ENCODE peak calls at places on chromosomes 12 and 14, in seven cellular contexts. L is psoas muscle, F is astrocyte, I is OCI-LY7, B is GM23338, W is suprapubic skin, S is heart right ventricle. G is an unnamed sample. For H3K36me3, the result is how much of the 10 kb centered on the place peaks cover.

GRCh38 chr14:66381765-66382164 is 104.4 kb upstream of the CCDC196 start:
- DNase-seq in L (no peak), F (no peak), I (no peak), B (no peak), W (no peak), S (no peak), G (no peak)

GRCh38 chr12:11693626-11694025 is 44.2 kb downstream of the ETV6 start:
- DNase-seq in L (no peak), F (no peak), I (no peak), B (no peak), W (no peak), S (no peak), G (no peak)

GRCh38 chr14:95891742-95892141 is 15.1 kb downstream of the TUNAR start:
- DNase-seq in L (no peak), F (peak), I (no peak), B (no peak), W (no peak), S (no peak), G (no peak)

GRCh38 chr14:20278414-20278813 is 27.3 kb downstream of the TTC5 start:
- DNase-seq in L (no peak), F (no peak), I (no peak), B (no peak), W (no peak), S (no peak), G (no peak)

GRCh38 chr14:100298551-100299237 is 7.5 kb downstream of the SLC25A29 start:
- DNase-seq in L (peak), F (no peak), I (peak), B (no peak), W (peak), S (no peak), G (no peak)

GRCh38 chr14:50860478-50861086 is 11.3 kb upstream of the ABHD12B start:
- DNase-seq in L (peak), F (peak), I (peak), B (peak), W (peak), S (peak), G (peak)

GRCh38 chr12:18690653-18691052 is 47.2 kb downstream of the PLCZ1 start:
- DNase-seq in L (no peak), F (peak), I (no peak), B (no peak), W (no peak), S (no peak), G (no peak)

GRCh38 chr14:105317546-105317945 is 3.0 kb downstream of the PACS2 start:
- DNase-seq in L (peak), F (peak), I (no peak), B (no peak), W (no peak), S (no peak), G (no peak)

GRCh38 chr12:53499261-53500118 is at the start of gene MAP3K12:
- DNase-seq in L (peak), F (peak), I (peak), B (peak), W (peak), S (peak), G (peak)

GRCh38 chr12:110279561-110279960 is 1.5 kb upstream of the ATP2A2 start:
- DNase-seq in L (no peak), F (no peak), I (no peak), B (peak), W (no peak), S (no peak), G (no peak)

GRCh38 chr12:92136883-92137582 is 8.6 kb downstream of the BTG1 start:
- DNase-seq in L (no peak), F (peak), I (peak), B (peak), W (no peak), S (no peak), G (no peak)

GRCh38 chr12:117119592-117120198 is 20.5 kb upstream of the TESC start:
- DNase-seq in L (peak), F (no peak), I (peak), B (peak), W (no peak), S (no peak), G (no peak)

GRCh38 chr12:95804296-95804695 is 13.7 kb upstream of the NTN4 start:
- DNase-seq in L (no peak), F (no peak), I (no peak), B (no peak), W (no peak), S (no peak), G (no peak)

GRCh38 chr12:56461235-56462159 is 6.9 kb upstream of the SPRYD4 start:
- DNase-seq in L (no peak), F (peak), I (no peak), B (no peak), W (no peak), S (no peak), G (no peak)

GRCh38 chr12:50453872-50454271 is 50.9 kb upstream of the DIP2B start:
- DNase-seq in L (no peak), F (peak), I (no peak), B (no peak), W (no peak), S (no peak), G (no peak)

GRCh38 chr14:61653507-61653906 is 41.8 kb upstream of the HIF1A start:
- DNase-seq in L (no peak), F (peak), I (no peak), B (no peak), W (no peak), S (peak), G (no peak)

GRCh38 chr12:113134521-113134951 is 1.0 kb downstream of the RASAL1 start:
- DNase-seq in L (no peak), F (no peak), I (peak), B (no peak), W (no peak), S (no peak), G (no peak)

GRCh38 chr14:78399316-78399889 is 229.2 kb downstream of the NRXN3 start:
- DNase-seq in L (no peak), F (no peak), I (peak), B (peak), W (no peak), S (peak), G (no peak)

GRCh38 chr14:60965402-60965801 is 15.5 kb downstream of the TRMT5 start:
- DNase-seq in L (no peak), F (peak), I (no peak), B (no peak), W (no peak), S (no peak), G (no peak)

GRCh38 chr12:68157295-68157871 is 2.2 kb downstream of the IFNG start:
- DNase-seq in L (no peak), F (no peak), I (no peak), B (no peak), W (no peak), S (no peak), G (no peak)

GRCh38 chr12:98532687-98533304 is 17.4 kb downstream of the TMPO start:
- DNase-seq in L (no peak), F (no peak), I (peak), B (peak), W (no peak), S (no peak), G (no peak)

GRCh38 chr14:92352158-92352985 is 29.4 kb downstream of the SLC24A4 start:
- DNase-seq in L (no peak), F (no peak), I (peak), B (peak), W (no peak), S (no peak), G (no peak)

GRCh38 chr12:121248611-121249010 is 38.7 kb downstream of the P2RX4 start:
- DNase-seq in L (no peak), F (no peak), I (no peak), B (no peak), W (no peak), S (no peak), G (peak)

GRCh38 chr14:65170768-65171251 is 68.5 kb upstream of the MAX start:
- DNase-seq in L (no peak), F (peak), I (peak), B (peak), W (no peak), S (peak), G (peak)

GRCh38 chr12:120939523-120939922 is 35.4 kb upstream of the SPPL3 start:
- DNase-seq in L (peak), F (no peak), I (no peak), B (no peak), W (no peak), S (peak), G (no peak)

GRCh38 chr14:103000291-103000921 is 56.9 kb downstream of the CDC42BPB start:
- DNase-seq in L (peak), F (no peak), I (no peak), B (no peak), W (no peak), S (no peak), G (no peak)
- H3K36me3 ChIP-seq in L (under half), F (under half), I (under half), B (under half), W (half or more), S (under half), G (under half)

GRCh38 chr12:115972241-115972640 is 305.3 kb downstream of the MED13L start:
- DNase-seq in L (no peak), F (no peak), I (no peak), B (no peak), W (no peak), S (no peak), G (no peak)
- TF ChIP-seq CTCF in L (no peak), F (no peak), I (no peak), B (no peak), W (no peak), S (no peak), G (no peak)

GRCh38 chr12:122850048-122850445 is 14.8 kb downstream of the HIP1R start:
- DNase-seq in L (peak), F (no peak), I (no peak), B (no peak), W (no peak), S (no peak), G (no peak)
- H3K27ac ChIP-seq in L (no peak), F (no peak), I (no peak), B (no peak), W (peak), S (no peak), G (no peak)

GRCh38 chr12:6853626-6854025 is 1.7 kb downstream of the USP5 start:
- DNase-seq in L (no peak), F (no peak), I (no peak), B (no peak), W (no peak), S (no peak), G (no peak)

GRCh38 chr12:6851921-6852650 is at the start of gene USP5:
- DNase-seq in L (peak), F (peak), I (peak), B (peak), W (peak), S (peak), G (peak)

GRCh38 chr12:6852651-6853354 is 853 bp downstream of the USP5 start:
- DNase-seq in L (peak), F (peak), I (peak), B (peak), W (no peak), S (no peak), G (peak)

GRCh38 chr12:6855322-6855721 is 3.4 kb downstream of the USP5 start:
- DNase-seq in L (peak), F (no peak), I (no peak), B (no peak), W (no peak), S (no peak), G (no peak)

DNA sequence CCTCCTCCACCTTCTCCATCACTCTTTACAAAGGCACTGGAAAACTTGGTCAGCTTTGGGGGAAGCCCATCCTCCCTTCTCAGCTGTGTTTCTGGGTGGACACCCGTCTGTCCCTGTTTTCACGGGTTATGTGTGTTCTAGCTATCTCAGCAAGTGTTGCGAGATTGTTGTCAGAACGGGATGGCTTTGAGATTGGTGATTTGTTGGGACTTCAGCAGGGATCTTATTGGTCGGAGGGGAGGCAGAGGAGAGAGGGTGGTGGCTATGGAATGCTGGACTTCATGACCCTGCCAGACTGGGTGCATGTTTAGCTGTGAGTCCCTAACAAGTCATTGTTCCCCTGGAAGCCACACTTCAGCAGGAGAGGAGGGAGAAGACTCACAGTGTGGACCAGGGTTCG is 2.1 kb downstream of the USP5 start:
- DNase-seq in L (no peak), F (no peak), I (no peak), B (no peak), W (no peak), S (no peak), G (no peak)
- H3K36me3 ChIP-seq in L (under half), F (under half), I (half or more), B (under half), W (under half), S (under half), G (under half)